ENCODE peak calls at places on chromosomes 2 and 18, in seven cellular contexts. M, P, L, X, F, D and K are unnamed samples.

GRCh38 chr2:119004602-119005001 is 62.6 kb downstream of the MARCO start:
- DNase-seq in F (no peak), D (no peak), M (no peak), L (no peak), X (no peak), P (no peak), K (no peak)

GRCh38 chr18:8584798-8585197 is 24.4 kb upstream of the RAB12 start:
- DNase-seq in X (no peak), D (no peak), F (no peak), L (no peak), P (no peak), M (no peak), K (no peak)

GRCh38 chr18:22448238-22448637 is 30.5 kb upstream of the CTAGE1 start:
- DNase-seq in L (no peak), F (no peak), M (no peak), X (no peak), D (no peak), P (no peak), K (no peak)

GRCh38 chr18:55318864-55319516 is 269.0 kb downstream of the TCF4 start:
- DNase-seq in F (no peak), L (peak), D (no peak), M (peak), P (no peak), X (no peak), K (no peak)

GRCh38 chr2:219308142-219309093 is 783 bp downstream of the PTPRN start:
- DNase-seq in M (peak), F (peak), P (no peak), L (peak), X (peak), D (peak), K (no peak)

GRCh38 chr2:183505911-183506310 is 381.7 kb downstream of the NUP35 start:
- DNase-seq in X (no peak), L (no peak), D (no peak), F (no peak), P (no peak), M (no peak), K (no peak)

GRCh38 chr2:144780983-144781382 is 261.1 kb upstream of the ZEB2 start:
- DNase-seq in M (no peak), X (peak), D (no peak), F (no peak), L (peak), P (no peak), K (no peak)

GRCh38 chr2:233033672-233034071 is 1.2 kb downstream of the NEU2 start:
- DNase-seq in F (no peak), L (no peak), P (no peak), M (no peak), X (no peak), D (no peak), K (no peak)

GRCh38 chr2:207663870-207664545 is 38.8 kb upstream of the METTL21A start:
- DNase-seq in L (no peak), X (peak), D (no peak), M (no peak), F (no peak), P (no peak), K (no peak)